ENCODE peak calls at places on chromosomes 1 and 21, in six cellular contexts. W is dorsolateral prefrontal cortex, L is heart right ventricle, E is pancreas, V is NT2/D1, M is AG04449. Z is an unnamed sample.

GRCh38 chr21:28277324-28277723 is 715.4 kb downstream of the LTN1 start:
- DNase-seq in V (no peak), E (no peak), L (no peak), M (no peak), W (no peak), Z (no peak)

GRCh38 chr1:24803987-24804530 is 58.8 kb downstream of the CLIC4 start:
- DNase-seq in W (no peak), M (no peak), L (no peak), V (no peak), E (no peak), Z (no peak)

GRCh38 chr1:198830397-198830796 is 191.6 kb downstream of the PTPRC start:
- DNase-seq in E (no peak), M (no peak), L (no peak), V (no peak), W (no peak), Z (no peak)

GRCh38 chr1:3466366-3467075 is 12.1 kb downstream of the ARHGEF16 start:
- DNase-seq in V (no peak), L (no peak), E (no peak), M (no peak), W (no peak), Z (no peak)

GRCh38 chr21:38988211-38989096 is 182.7 kb downstream of the ETS2 start:
- DNase-seq in E (no peak), M (no peak), V (no peak), L (no peak), W (no peak), Z (no peak)

GRCh38 chr1:119687391-119688079 is 24.2 kb upstream of the PHGDH start:
- DNase-seq in M (no peak), V (peak), L (no peak), E (no peak), W (no peak), Z (no peak)

GRCh38 chr1:39453603-39454002 is 37.8 kb upstream of the BMP8A start:
- DNase-seq in M (no peak), V (no peak), W (no peak), L (peak), E (no peak), Z (peak)

GRCh38 chr1:13860023-13860422 is 160.0 kb downstream of the PRDM2 start:
- DNase-seq in E (no peak), W (no peak), L (no peak), V (no peak), M (no peak), Z (no peak)

GRCh38 chr1:94623560-94624148 is 82.1 kb upstream of the F3 start:
- DNase-seq in M (no peak), V (no peak), E (no peak), W (no peak), L (no peak), Z (no peak)

GRCh38 chr1:78075621-78076020 is 29.9 kb downstream of the GIPC2 start:
- DNase-seq in E (no peak), M (no peak), L (no peak), V (no peak), W (no peak), Z (no peak)

GRCh38 chr1:223748405-223748772 is 36.0 kb downstream of the CAPN2 start:
- DNase-seq in E (no peak), V (no peak), L (peak), M (no peak), W (no peak), Z (no peak)

GRCh38 chr1:68994096-68994495 is 497.2 kb upstream of the DEPDC1 start:
- DNase-seq in W (no peak), V (no peak), M (no peak), L (no peak), E (no peak), Z (no peak)

GRCh38 chr21:38591138-38591537 is 92.9 kb upstream of the ERG start:
- DNase-seq in V (no peak), M (no peak), L (no peak), E (no peak), W (no peak), Z (no peak)

GRCh38 chr1:204123376-204123775 is 28.5 kb downstream of the ETNK2 start:
- DNase-seq in E (no peak), V (no peak), L (no peak), W (no peak), M (no peak), Z (no peak)

GRCh38 chr1:161506336-161507223 is 1.3 kb downstream of the FCGR2A start:
- DNase-seq in M (no peak), E (peak), W (no peak), V (no peak), L (no peak), Z (no peak)

GRCh38 chr1:171985639-171986038 is 144.3 kb downstream of the DNM3 start:
- DNase-seq in M (no peak), E (no peak), W (no peak), L (no peak), V (no peak), Z (no peak)

GRCh38 chr1:162145280-162145965 is 75.9 kb downstream of the NOS1AP start:
- DNase-seq in M (no peak), W (no peak), L (no peak), E (no peak), V (peak), Z (no peak)

GRCh38 chr1:231053493-231054162 is 13.6 kb upstream of the FAM89A start:
- DNase-seq in W (no peak), E (peak), M (peak), L (no peak), V (no peak), Z (peak)

GRCh38 chr1:219568728-219569127 is 44.2 kb downstream of the ZC3H11B start:
- DNase-seq in M (no peak), L (no peak), E (no peak), W (no peak), V (no peak), Z (no peak)

GRCh38 chr1:222126052-222126451 is 384.2 kb upstream of the DUSP10 start:
- DNase-seq in E (no peak), V (no peak), M (no peak), W (no peak), L (no peak), Z (no peak)
- H3K4me3 ChIP-seq in E (no peak), V (no peak), M (no peak), W (no peak), L (no peak), Z (no peak)

GRCh38 chr1:53518775-53519174 is 59.6 kb downstream of the DMRTB1 start:
- DNase-seq in E (no peak), V (no peak), L (no peak), M (no peak), W (no peak), Z (no peak)

GRCh38 chr1:53517109-53517508 is 57.9 kb downstream of the DMRTB1 start:
- DNase-seq in V (no peak), M (no peak), E (no peak), L (no peak), W (no peak), Z (no peak)

GRCh38 chr1:53514436-53514835 is 55.2 kb downstream of the DMRTB1 start:
- DNase-seq in L (no peak), W (no peak), E (no peak), M (no peak), V (no peak), Z (no peak)

GRCh38 chr1:53517821-53518352 is 58.7 kb downstream of the DMRTB1 start:
- DNase-seq in V (no peak), E (no peak), W (no peak), M (no peak), L (no peak), Z (no peak)

GRCh38 chr1:53516181-53516580 is 57.0 kb downstream of the DMRTB1 start:
- DNase-seq in E (no peak), M (no peak), V (no peak), W (no peak), L (no peak), Z (no peak)
- H3K4me3 ChIP-seq in E (no peak), M (no peak), V (no peak), W (no peak), L (no peak), Z (no peak)

GRCh38 chr1:153944822-153945117 is 1.7 kb downstream of the DENND4B start:
- DNase-seq in W (no peak), L (no peak), V (no peak), M (no peak), E (no peak), Z (no peak)
- H3K4me3 ChIP-seq in W (peak), L (peak), V (peak), M (peak), E (no peak), Z (peak)

DNA sequence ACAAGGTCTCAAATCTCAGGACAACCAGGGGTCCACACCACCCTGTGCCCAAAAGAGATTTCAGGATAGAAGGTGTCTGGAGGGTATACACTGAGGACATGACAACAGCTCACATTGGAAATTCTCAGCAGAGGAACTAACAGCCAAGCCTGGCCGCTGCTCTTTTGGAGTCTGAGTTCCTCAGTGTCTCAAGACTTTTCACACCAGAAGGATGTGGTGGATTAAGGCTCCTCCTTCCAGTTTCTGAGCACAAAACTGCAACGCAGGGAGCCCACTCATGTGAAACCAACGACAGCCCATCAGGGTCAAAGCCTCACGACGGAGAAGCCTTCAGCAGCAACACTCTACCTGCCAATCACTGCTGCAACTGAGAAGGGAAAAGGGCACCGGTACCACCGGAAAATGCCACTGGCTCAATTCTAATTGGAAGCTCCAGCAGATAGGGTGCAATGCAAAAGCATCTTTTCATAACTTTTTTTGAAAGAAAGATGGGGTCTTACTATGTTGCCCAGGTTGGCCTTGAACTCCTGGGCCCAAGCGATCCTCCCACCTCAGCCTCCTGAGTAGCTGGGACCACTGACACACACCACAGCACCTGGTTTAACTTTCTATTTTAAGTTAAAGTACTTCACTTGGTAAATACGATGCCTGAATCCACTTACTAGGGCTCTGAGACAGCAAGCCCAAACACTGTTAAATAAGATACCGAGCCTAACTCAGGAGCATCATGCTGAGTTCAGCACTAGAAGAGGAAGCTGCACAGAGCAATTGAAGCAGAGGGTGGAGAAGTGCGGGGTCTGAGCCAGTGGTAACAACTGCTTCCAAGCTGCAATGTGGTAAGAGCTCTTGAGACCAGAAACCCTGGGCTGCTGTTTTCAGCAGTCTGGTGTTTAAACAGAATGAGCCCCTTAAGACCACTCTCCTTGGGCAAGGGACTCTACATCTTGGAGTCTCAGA is 7.8 kb downstream of the CAPZB start:
- DNase-seq in L (no peak), M (no peak), E (no peak), V (no peak), W (no peak), Z (no peak)
- H3K4me3 ChIP-seq in L (peak), M (no peak), E (no peak), V (no peak), W (peak), Z (no peak)

DNA sequence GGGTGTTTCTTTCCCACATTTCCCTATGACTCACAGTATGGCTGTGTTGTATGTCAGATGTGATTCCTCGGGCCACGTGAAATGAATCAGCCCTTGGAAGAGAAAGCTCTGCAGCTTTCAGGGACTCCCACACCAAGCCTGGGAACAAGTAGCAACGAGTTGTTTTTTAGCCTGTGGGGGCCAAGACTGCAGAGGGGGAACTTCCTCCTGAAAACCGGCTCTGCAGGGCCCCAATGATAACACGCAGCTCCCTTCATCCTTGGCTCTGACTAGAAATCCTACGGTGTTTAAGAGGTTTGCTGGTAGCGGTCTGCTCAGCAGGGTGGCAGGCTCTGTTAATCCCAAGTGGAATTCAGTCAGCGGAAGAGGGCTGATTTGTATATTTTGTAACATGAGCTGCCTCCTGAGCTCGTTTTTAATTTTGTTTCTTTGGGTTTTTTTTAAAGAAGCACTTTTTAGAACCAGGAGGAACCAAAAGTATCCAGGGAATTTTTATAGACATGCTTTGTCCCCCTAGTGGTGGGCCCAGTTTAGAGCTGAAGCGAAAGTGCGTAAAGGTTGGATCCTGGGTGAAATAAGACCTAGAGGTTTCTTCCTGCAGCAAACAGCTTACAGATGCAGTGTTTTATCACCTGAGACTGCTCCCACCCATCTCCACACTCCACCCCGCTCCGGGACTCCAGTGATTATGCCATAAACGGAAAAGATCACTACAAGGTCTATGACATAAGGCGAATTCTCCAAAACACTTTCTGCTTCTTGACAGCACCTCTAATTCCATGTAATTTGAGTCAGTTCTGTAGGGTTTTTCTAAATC is 48.8 kb downstream of the LAMC2 start:
- DNase-seq in M (peak), V (peak), E (peak), W (peak), L (peak), Z (peak)
- H3K4me3 ChIP-seq in M (peak), V (no peak), E (no peak), W (peak), L (peak), Z (peak)

GRCh38 chr1:1356166-1356795 is 2.1 kb downstream of the MXRA8 start:
- DNase-seq in L (no peak), W (no peak), M (no peak), E (peak), V (no peak), Z (no peak)
- H3K4me3 ChIP-seq in L (peak), W (peak), M (peak), E (no peak), V (peak), Z (peak)

GRCh38 chr1:41919131-41919530 is 409 bp upstream of the HIVEP3 start:
- DNase-seq in M (no peak), L (no peak), W (no peak), E (no peak), V (no peak), Z (no peak)

GRCh38 chr1:41918450-41919043 is at the start of gene HIVEP3:
- DNase-seq in W (no peak), E (no peak), V (no peak), L (no peak), M (no peak), Z (no peak)

GRCh38 chr1:41917835-41918449 is 780 bp downstream of the HIVEP3 start:
- DNase-seq in L (peak), M (no peak), V (no peak), E (no peak), W (peak), Z (no peak)

GRCh38 chr1:41915786-41916571 is 2.7 kb downstream of the HIVEP3 start:
- DNase-seq in V (no peak), L (no peak), M (no peak), E (no peak), W (no peak), Z (no peak)

GRCh38 chr1:41917051-41917530 is 1.6 kb downstream of the HIVEP3 start:
- DNase-seq in L (no peak), M (no peak), V (no peak), W (no peak), E (no peak), Z (no peak)
- H3K4me3 ChIP-seq in L (peak), M (peak), V (peak), W (peak), E (no peak), Z (peak)

DNA sequence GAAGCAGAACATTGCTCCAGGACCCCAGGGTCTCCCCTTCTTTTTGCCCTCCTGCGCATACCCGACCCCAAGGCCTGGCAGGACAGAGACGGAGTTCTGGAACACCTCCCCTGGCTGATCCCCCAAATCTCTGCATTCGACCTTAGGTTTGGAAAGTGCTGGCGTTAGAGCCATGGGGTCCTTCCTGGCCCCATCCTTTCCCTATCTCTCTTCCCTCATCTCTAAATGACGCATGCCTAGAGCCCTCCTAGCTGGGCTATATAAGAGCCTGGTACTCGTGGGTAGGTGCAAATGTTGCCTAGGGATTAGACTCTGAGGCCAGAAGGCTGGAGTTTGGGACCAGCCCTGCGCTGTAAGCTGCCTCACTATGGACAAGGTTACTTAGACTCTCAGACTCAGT is 16.6 kb downstream of the SLC26A9 start:
- DNase-seq in M (no peak), W (no peak), V (no peak), L (no peak), E (no peak), Z (no peak)
- H3K4me3 ChIP-seq in M (no peak), W (no peak), V (no peak), L (no peak), E (no peak), Z (no peak)

GRCh38 chr1:89546082-89546889 is 21.7 kb downstream of the LRRC8B start:
- DNase-seq in L (no peak), V (no peak), W (no peak), E (no peak), M (no peak), Z (no peak)

GRCh38 chr1:89548486-89548857 is 23.8 kb downstream of the LRRC8B start:
- DNase-seq in L (no peak), E (no peak), V (no peak), W (no peak), M (no peak), Z (no peak)

GRCh38 chr1:89547563-89548485 is 23.2 kb downstream of the LRRC8B start:
- DNase-seq in L (no peak), V (no peak), M (peak), W (peak), E (peak), Z (no peak)

GRCh38 chr1:89546934-89547562 is 22.4 kb downstream of the LRRC8B start:
- DNase-seq in W (no peak), E (no peak), M (no peak), V (no peak), L (no peak), Z (no peak)

GRCh38 chr1:89545264-89546038 is 20.8 kb downstream of the LRRC8B start:
- DNase-seq in M (no peak), L (no peak), V (no peak), W (no peak), E (no peak), Z (no peak)
- H3K4me3 ChIP-seq in M (no peak), L (no peak), V (no peak), W (no peak), E (no peak), Z (no peak)

DNA sequence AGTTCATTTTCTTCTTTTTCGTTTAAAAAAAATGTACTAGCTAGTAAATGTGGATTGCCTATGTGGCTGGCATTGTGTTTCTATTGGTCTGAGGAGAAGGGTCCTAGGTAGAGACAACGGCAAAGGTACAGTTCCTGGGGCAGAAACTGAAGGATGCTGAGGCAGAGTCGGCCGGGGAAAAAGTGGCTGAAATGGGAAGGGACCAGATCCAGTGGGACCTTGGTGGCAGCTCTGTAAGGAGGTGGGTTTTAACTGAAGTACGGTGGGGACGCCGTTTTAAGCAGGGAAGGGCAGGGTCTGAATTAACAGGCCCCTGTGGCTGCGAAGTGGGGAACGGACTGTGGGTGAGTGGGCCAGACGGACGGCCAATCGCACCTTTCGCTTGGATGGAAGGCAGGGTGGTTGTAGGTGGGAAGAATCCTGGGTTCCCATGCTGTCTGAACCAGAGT is 420 bp upstream of the VPS13D start:
- DNase-seq in L (no peak), W (no peak), V (no peak), E (no peak), M (no peak), Z (no peak)
- H3K4me3 ChIP-seq in L (peak), W (peak), V (no peak), E (no peak), M (no peak), Z (peak)

Z was measured in AG04450.